ENCODE peak calls at places on chromosome 3, in seven cellular contexts. B is activated B cell treated with CpG ODN at 0.5 μM for 24 hours, K is MCF 10A, I is BJ, M is psoas muscle, S is osteocyte, D is fibroblast of the aortic adventitia. G is an unnamed sample.

GRCh38 chr3:23671901-23672589 is 133.7 kb upstream of the UBE2E1 start:
- DNase-seq in B (peak; percentile 22), S (no peak), M (peak; percentile 56), I (no peak), D (no peak), K (no peak), G (no peak)

GRCh38 chr3:9347086-9347485 is 15.8 kb upstream of the THUMPD3 start:
- DNase-seq in B (no peak), M (no peak), S (no peak), D (peak; percentile 15), I (no peak), K (no peak), G (no peak)

GRCh38 chr3:14460342-14461005 is 58.1 kb downstream of the SLC6A6 start:
- DNase-seq in S (no peak), K (peak; percentile 74), M (peak; percentile 87), I (peak; percentile 87), B (no peak), D (peak; percentile 99), G (no peak)

GRCh38 chr3:155805802-155806618 is at the start of gene C3orf33:
- DNase-seq in D (peak; percentile 45), B (peak; percentile 75), K (peak; percentile 69), I (no peak), M (peak; percentile 83), S (peak; percentile 90), G (peak; percentile 74)

GRCh38 chr3:150975992-150976368 is 3.5 kb upstream of the CLRN1 start:
- DNase-seq in I (no peak), K (no peak), S (no peak), B (no peak), D (no peak), M (no peak), G (no peak)

GRCh38 chr3:108966773-108967172 is 13.1 kb upstream of the GUCA1C start:
- DNase-seq in I (no peak), B (no peak), M (no peak), S (no peak), K (no peak), D (no peak), G (no peak)

GRCh38 chr3:41417574-41417973 is 218.3 kb downstream of the CTNNB1 start:
- DNase-seq in M (no peak), S (no peak), K (no peak), D (no peak), B (no peak), I (no peak), G (no peak)

GRCh38 chr3:47847801-47848518 is 45.0 kb downstream of the DHX30 start:
- DNase-seq in M (no peak), B (no peak), K (no peak), D (no peak), S (no peak), I (no peak), G (no peak)

GRCh38 chr3:172084871-172085556 is 45.6 kb downstream of the FNDC3B start:
- DNase-seq in K (no peak), M (no peak), B (no peak), S (no peak), I (no peak), D (no peak), G (no peak)

GRCh38 chr3:11085078-11085840 is 69.0 kb upstream of the HRH1 start:
- DNase-seq in D (peak; percentile 52), B (no peak), S (no peak), M (no peak), I (peak; percentile 9), K (no peak), G (no peak)

GRCh38 chr3:122874116-122874515 is 79.2 kb downstream of the SLC49A4 start:
- DNase-seq in S (no peak), D (no peak), K (no peak), B (no peak), M (no peak), I (no peak), G (no peak)

GRCh38 chr3:169179193-169180122 is 484.1 kb downstream of the MECOM start:
- DNase-seq in K (no peak), I (no peak), D (no peak), M (no peak), S (no peak), B (no peak), G (no peak)

GRCh38 chr3:49702672-49703071 is 13.3 kb downstream of the RNF123 start:
- DNase-seq in K (no peak), B (no peak), D (no peak), I (no peak), S (no peak), M (no peak), G (no peak)

GRCh38 chr3:49699281-49699723 is 9.9 kb downstream of the RNF123 start:
- DNase-seq in I (no peak), K (no peak), B (no peak), M (no peak), S (no peak), D (no peak), G (no peak)

GRCh38 chr3:49700014-49700413 is 10.7 kb downstream of the RNF123 start:
- DNase-seq in I (no peak), S (no peak), K (no peak), D (no peak), M (no peak), B (no peak), G (no peak)

GRCh38 chr3:49701388-49702077 is 12.2 kb downstream of the RNF123 start:
- DNase-seq in B (no peak), D (no peak), S (no peak), K (no peak), M (no peak), I (no peak), G (no peak)

DNA sequence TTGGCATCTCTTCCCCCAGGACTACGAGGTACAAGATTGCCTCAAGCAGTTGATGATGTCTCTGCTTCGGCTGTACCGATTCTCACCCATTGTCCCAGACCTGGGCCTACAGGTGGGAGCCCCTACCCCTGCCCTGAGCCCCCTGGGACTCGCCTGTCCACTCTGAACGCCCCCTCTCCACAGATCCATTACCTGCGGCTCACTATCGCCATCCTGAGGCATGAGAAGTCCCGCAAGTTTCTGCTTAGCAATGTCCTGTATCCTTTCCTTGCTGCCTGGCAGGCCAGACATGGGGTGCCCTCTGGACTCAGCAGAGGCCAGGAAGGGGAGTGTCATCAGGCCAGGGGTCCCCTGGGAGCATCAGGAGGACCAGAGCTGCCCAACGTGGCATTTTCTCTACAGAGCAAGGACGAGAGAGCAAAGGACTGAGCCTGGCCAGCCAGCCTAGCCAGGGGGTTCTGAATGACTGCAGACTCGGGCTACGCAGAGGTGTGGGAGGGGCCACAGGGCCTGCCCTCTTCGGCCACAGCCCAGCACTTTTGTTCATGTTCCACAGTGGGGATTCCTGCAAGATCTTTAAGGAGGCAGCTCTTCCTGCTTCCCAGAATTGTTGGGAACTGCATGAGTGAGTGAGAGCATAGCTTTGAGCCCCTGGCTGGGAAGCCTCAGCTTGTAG is 11.2 kb downstream of the RNF123 start:
- DNase-seq in M (no peak), B (no peak), I (no peak), S (no peak), K (no peak), D (no peak), G (no peak)
- TF ChIP-seq CTCF in M (no peak), B (no peak), I (peak; percentile 5), S (no peak), K (peak; percentile 13), D (no peak), G (no peak)

DNA sequence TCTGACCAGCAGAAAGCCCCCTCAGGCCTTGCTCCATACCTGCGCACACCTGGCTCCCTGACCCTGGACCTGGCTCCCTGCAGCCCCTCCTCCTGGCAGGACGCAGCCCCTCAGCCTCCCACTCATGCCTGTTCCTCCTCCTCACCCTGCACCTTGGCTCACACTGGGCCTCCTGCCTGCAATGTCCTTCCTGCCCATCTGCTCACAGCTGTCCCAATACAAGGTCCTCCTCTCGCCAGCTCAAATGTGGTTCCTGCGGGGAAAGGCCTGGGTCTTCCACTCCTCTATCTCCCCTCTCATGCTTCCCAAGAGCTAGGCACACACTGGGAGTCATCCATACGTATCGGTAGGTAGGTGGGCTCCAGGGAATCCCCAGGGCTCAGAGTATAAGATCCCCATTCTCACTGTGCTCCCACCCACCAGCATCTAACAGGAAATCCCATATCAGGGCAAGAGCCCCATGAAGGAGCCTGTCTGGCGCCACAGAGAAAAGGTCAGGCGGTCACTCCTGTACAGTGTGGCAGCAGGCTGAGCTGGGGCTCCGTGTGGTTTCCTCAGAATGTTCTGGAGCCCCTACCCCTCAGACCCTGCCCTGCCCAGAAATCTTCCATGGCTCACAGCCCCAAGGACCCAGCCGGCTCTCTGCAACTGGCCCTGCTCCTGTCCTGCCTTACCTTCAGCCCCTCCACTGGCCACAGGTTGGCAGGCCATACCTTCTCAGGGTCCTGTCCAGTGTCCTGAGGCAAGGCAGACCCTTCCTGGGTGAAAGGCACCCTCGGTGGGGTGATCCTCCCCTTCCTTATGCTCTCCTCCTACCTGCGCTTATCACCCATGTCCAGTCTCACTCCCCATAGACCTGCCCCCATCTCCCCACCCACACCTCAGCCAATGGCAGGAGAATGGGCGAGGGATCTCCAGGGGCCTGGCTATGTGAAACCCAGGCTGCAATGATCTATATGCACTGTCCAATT is 10.9 kb downstream of the PLCD1 start:
- DNase-seq in B (no peak), S (no peak), M (no peak), I (no peak), D (no peak), K (no peak), G (no peak)
- TF ChIP-seq CTCF in B (no peak), S (no peak), M (no peak), I (no peak), D (no peak), K (no peak), G (no peak)

DNA sequence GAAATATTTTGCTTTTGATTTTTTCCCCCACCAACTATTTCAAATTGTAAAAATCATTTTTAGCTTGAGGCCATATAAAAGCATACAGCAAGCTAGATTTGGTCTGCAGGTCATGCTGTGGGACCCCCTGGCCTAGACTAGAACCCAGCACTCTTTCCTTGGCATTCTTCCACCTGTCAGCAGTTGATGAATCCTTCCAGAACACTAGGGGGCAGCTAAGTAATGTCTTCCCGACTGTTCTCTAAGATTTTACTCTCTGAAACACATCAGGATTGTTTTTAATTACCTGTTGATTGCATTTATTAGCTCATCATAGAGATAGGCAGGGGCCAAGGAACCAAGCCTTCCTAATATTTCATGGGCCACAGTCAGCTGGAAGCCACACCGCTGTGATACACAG is 174.5 kb downstream of the CACNA1D start:
- DNase-seq in I (no peak), B (no peak), S (no peak), D (peak; percentile 12), M (no peak), K (peak; percentile 13), G (no peak)
- TF ChIP-seq CTCF in I (peak; percentile 50), B (no peak), S (peak; percentile 32), D (peak; percentile 45), M (peak; percentile 17), K (peak; percentile 31), G (no peak)

DNA sequence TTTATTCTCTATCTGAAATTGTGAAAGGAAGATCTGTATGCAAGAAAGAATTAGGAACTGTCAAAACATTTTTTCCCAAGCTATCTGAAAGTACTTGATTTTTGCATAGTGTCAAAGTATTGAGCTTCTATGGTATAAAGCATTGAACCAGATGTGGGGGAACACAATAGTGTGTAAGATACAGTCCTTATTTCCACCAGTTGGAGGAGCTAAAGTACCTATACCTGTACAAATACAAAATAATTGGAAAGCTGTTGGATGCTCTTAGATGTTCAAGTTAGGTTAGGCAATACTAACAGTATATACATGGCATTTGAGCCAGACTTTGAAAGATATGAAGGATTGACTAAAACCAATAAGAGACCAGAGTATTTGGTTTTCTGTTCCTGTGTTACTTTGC is 148.4 kb downstream of the B3GALNT1 start:
- DNase-seq in B (no peak), I (no peak), K (peak; percentile 30), D (peak; percentile 55), M (no peak), S (no peak), G (no peak)
- TF ChIP-seq CTCF in B (no peak), I (peak; percentile 36), K (peak; percentile 29), D (peak; percentile 45), M (no peak), S (peak; percentile 33), G (peak; percentile 11)

G was measured in natural killer cell.